ENCODE peak calls at places on chromosomes 2 and 18, in five cellular contexts. G is Right ventricle myocardium superior, P is AG09309, Z is MCF 10A, B is RPMI7951. U is an unnamed sample.

GRCh38 chr2:33660416-33661118 is 61.5 kb upstream of the FAM98A start:
- DNase-seq in G (no peak), P (no peak), Z (no peak), B (peak), U (no peak)

GRCh38 chr2:28445448-28446258 is 50.2 kb upstream of the PLB1 start:
- DNase-seq in G (no peak), P (peak), Z (peak), B (peak), U (peak)

GRCh38 chr2:226837334-226837733 is 1.5 kb downstream of the RHBDD1 start:
- DNase-seq in G (no peak), P (no peak), Z (no peak), B (no peak), U (no peak)

GRCh38 chr2:234676109-234676858 is 179.4 kb upstream of the ARL4C start:
- DNase-seq in G (no peak), P (no peak), Z (no peak), B (no peak), U (no peak)

GRCh38 chr2:235945608-235946140 is 222.5 kb downstream of the GBX2 start:
- DNase-seq in G (no peak), P (no peak), Z (no peak), B (no peak), U (no peak)

GRCh38 chr2:203650860-203651613 is 55.4 kb upstream of the CD28 start:
- DNase-seq in G (no peak), P (no peak), Z (peak), B (peak), U (no peak)

GRCh38 chr18:62566199-62566598 is 43.4 kb downstream of the ZCCHC2 start:
- DNase-seq in G (peak), P (no peak), Z (peak), B (peak), U (no peak)

GRCh38 chr2:225041210-225041870 is 928 bp downstream of the DOCK10 start:
- DNase-seq in G (peak), P (no peak), Z (peak), B (peak), U (no peak)

GRCh38 chr2:19838616-19839015 is 63.2 kb downstream of the TTC32 start:
- DNase-seq in G (no peak), P (no peak), Z (no peak), B (peak), U (no peak)

GRCh38 chr2:30272761-30273573 is 41.6 kb downstream of the LBH start:
- DNase-seq in G (no peak), P (no peak), Z (peak), B (peak), U (peak)

GRCh38 chr2:182522428-182522896 is 95.6 kb upstream of the PDE1A start:
- DNase-seq in G (no peak), P (peak), Z (no peak), B (peak), U (no peak)

GRCh38 chr2:2796207-2796606 is 465.1 kb upstream of the MYT1L start:
- DNase-seq in G (no peak), P (no peak), Z (no peak), B (no peak), U (no peak)

GRCh38 chr2:67840460-67841068 is 222.2 kb downstream of the C1D start:
- DNase-seq in G (peak), P (peak), Z (peak), B (peak), U (no peak)

GRCh38 chr2:231258696-231259095 is 60.3 kb downstream of the ARMC9 start:
- DNase-seq in G (no peak), P (no peak), Z (no peak), B (no peak), U (no peak)

GRCh38 chr18:28584726-28585125 is 407.8 kb upstream of the CDH2 start:
- DNase-seq in G (no peak), P (peak), Z (peak), B (peak), U (peak)

GRCh38 chr18:58637197-58637596 is 8.3 kb upstream of the ALPK2 start:
- DNase-seq in G (no peak), P (no peak), Z (no peak), B (no peak), U (no peak)

GRCh38 chr18:59612461-59612860 is 84.8 kb downstream of the CCBE1 start:
- DNase-seq in G (no peak), P (peak), Z (no peak), B (peak), U (peak)

GRCh38 chr2:82391386-82391785 is 2067.7 kb downstream of the SUCLG1 start:
- DNase-seq in G (no peak), P (no peak), Z (no peak), B (no peak), U (no peak)

GRCh38 chr2:113858764-113859163 is 31.1 kb upstream of the ACTR3 start:
- DNase-seq in G (no peak), P (peak), Z (peak), B (peak), U (peak)

GRCh38 chr2:102355526-102356380 is at the start of gene IL18R1:
- DNase-seq in G (peak), P (no peak), Z (peak), B (peak), U (peak)

GRCh38 chr2:60413819-60414178 is 139.7 kb downstream of the BCL11A start:
- DNase-seq in G (no peak), P (no peak), Z (no peak), B (no peak), U (no peak)

GRCh38 chr2:45709137-45709536 is 57.7 kb downstream of the PRKCE start:
- DNase-seq in G (peak), P (no peak), Z (no peak), B (no peak), U (no peak)

GRCh38 chr2:229800997-229801754 is 86.8 kb upstream of the DNER start:
- DNase-seq in G (peak), P (no peak), Z (peak), B (peak), U (no peak)

GRCh38 chr2:227201806-227202205 is 37.4 kb downstream of the COL4A3 start:
- DNase-seq in G (no peak), P (no peak), Z (no peak), B (no peak), U (no peak)

GRCh38 chr2:1527153-1527992 is 114.1 kb downstream of the TPO start:
- DNase-seq in G (no peak), P (no peak), Z (no peak), B (no peak), U (no peak)

GRCh38 chr18:55252946-55253345 is 293.7 kb upstream of the CCDC68 start:
- DNase-seq in G (no peak), P (no peak), Z (no peak), B (no peak), U (no peak)

GRCh38 chr2:223944166-223944703 is 900 bp downstream of the WDFY1 start:
- DNase-seq in G (peak), P (no peak), Z (peak), B (peak), U (no peak)

GRCh38 chr2:160317113-160318099 is 117.3 kb upstream of the ITGB6 start:
- DNase-seq in G (no peak), P (no peak), Z (no peak), B (peak), U (no peak)